ENCODE peak calls at places on chromosomes 4 and X, in four cellular contexts. B, D, Y and O are unnamed samples.

GRCh38 chr4:185256444-185256843 is 47.0 kb downstream of the SNX25 start:
- DNase-seq in B (no peak), D (no peak), Y (no peak), O (no peak)

GRCh38 chr4:176193898-176194297 is 1.5 kb downstream of the SPATA4 start:
- DNase-seq in B (no peak), D (no peak), Y (no peak), O (no peak)

GRCh38 chr4:140637836-140638235 is 69.1 kb upstream of the UCP1 start:
- DNase-seq in B (no peak), D (no peak), Y (no peak), O (no peak)

GRCh38 chr4:174005422-174005821 is 278.0 kb downstream of the FBXO8 start:
- DNase-seq in B (no peak), D (no peak), Y (no peak), O (no peak)

GRCh38 chr4:3657917-3658913 is 108.0 kb upstream of the ADRA2C start:
- DNase-seq in B (peak), D (no peak), Y (peak), O (no peak)

GRCh38 chr4:161992317-161992716 is 171.5 kb downstream of the FSTL5 start:
- DNase-seq in B (no peak), D (no peak), Y (no peak), O (no peak)

GRCh38 chr4:39975488-39976089 is 2.1 kb downstream of the PDS5A start:
- DNase-seq in B (peak), D (no peak), Y (no peak), O (no peak)

GRCh38 chrX:14676431-14676830 is 147.1 kb downstream of the GLRA2 start:
- DNase-seq in B (no peak), D (no peak), Y (no peak), O (peak)

GRCh38 chr4:155769092-155769491 is 10.3 kb downstream of the GUCY1B1 start:
- DNase-seq in B (no peak), D (no peak), Y (no peak), O (no peak)

GRCh38 chr4:10346023-10346422 is 111.2 kb downstream of the ZNF518B start:
- DNase-seq in B (no peak), D (no peak), Y (no peak), O (no peak)

GRCh38 chr4:37490391-37491347 is 195.5 kb downstream of the RELL1 start:
- DNase-seq in B (no peak), D (peak), Y (no peak), O (no peak)

GRCh38 chr4:8238515-8239053 is 31.0 kb upstream of the HTRA3 start:
- DNase-seq in B (no peak), D (no peak), Y (no peak), O (no peak)

GRCh38 chr4:12562016-12562415 is 922.1 kb downstream of the RAB28 start:
- DNase-seq in B (no peak), D (no peak), Y (no peak), O (no peak)

GRCh38 chr4:88442636-88443260 is 14.2 kb upstream of the HERC5 start:
- DNase-seq in B (no peak), D (no peak), Y (no peak), O (no peak)

GRCh38 chr4:76011018-76011670 is 3.8 kb upstream of the CXCL9 start:
- DNase-seq in B (no peak), D (no peak), Y (no peak), O (no peak)

GRCh38 chrX:118226060-118226428 is 109.4 kb upstream of the KLHL13 start:
- DNase-seq in B (no peak), D (no peak), Y (no peak), O (no peak)

GRCh38 chrX:6095469-6095868 is 133.2 kb downstream of the NLGN4X start:
- DNase-seq in B (no peak), D (no peak), Y (no peak), O (no peak)

GRCh38 chr4:104073245-104073644 is 353.5 kb upstream of the TACR3 start:
- DNase-seq in B (no peak), D (no peak), Y (no peak), O (no peak)

GRCh38 chrX:144801786-144802185 is 445.5 kb upstream of the SPANXN1 start:
- DNase-seq in B (no peak), D (no peak), Y (no peak), O (no peak)

GRCh38 chrX:109918753-109919152 is 84.2 kb upstream of the TMEM164 start:
- DNase-seq in B (no peak), D (no peak), Y (no peak), O (no peak)

GRCh38 chrX:49071877-49072711 is 1.7 kb downstream of the PRAF2 start:
- DNase-seq in B (peak), D (no peak), Y (peak), O (peak)

GRCh38 chr4:110139815-110140214 is 58.6 kb downstream of the ELOVL6 start:
- DNase-seq in B (no peak), D (no peak), Y (no peak), O (no peak)

GRCh38 chr4:143083811-143084472 is 100.8 kb upstream of the USP38 start:
- DNase-seq in B (no peak), D (no peak), Y (no peak), O (no peak)

GRCh38 chr4:149164282-149164681 is 651.4 kb downstream of the IQCM start:
- DNase-seq in B (no peak), D (no peak), Y (no peak), O (peak)

GRCh38 chr4:89836031-89836777 is 757 bp downstream of the SNCA start:
- DNase-seq in B (no peak), D (no peak), Y (no peak), O (no peak)

GRCh38 chrX:136525738-136526606 is 6.0 kb upstream of the VGLL1 start:
- DNase-seq in B (peak), D (peak), Y (peak), O (peak)

GRCh38 chrX:98067611-98068010 is 1183.9 kb downstream of the RPA4 start:
- DNase-seq in B (no peak), D (no peak), Y (no peak), O (no peak)

GRCh38 chrX:46444011-46444410 is 101.2 kb downstream of the ZNF674 start:
- DNase-seq in B (no peak), D (no peak), Y (no peak), O (peak)

GRCh38 chr4:121308328-121308663 is 72.5 kb downstream of the QRFPR start:
- DNase-seq in B (no peak), D (no peak), Y (no peak), O (no peak)

DNA sequence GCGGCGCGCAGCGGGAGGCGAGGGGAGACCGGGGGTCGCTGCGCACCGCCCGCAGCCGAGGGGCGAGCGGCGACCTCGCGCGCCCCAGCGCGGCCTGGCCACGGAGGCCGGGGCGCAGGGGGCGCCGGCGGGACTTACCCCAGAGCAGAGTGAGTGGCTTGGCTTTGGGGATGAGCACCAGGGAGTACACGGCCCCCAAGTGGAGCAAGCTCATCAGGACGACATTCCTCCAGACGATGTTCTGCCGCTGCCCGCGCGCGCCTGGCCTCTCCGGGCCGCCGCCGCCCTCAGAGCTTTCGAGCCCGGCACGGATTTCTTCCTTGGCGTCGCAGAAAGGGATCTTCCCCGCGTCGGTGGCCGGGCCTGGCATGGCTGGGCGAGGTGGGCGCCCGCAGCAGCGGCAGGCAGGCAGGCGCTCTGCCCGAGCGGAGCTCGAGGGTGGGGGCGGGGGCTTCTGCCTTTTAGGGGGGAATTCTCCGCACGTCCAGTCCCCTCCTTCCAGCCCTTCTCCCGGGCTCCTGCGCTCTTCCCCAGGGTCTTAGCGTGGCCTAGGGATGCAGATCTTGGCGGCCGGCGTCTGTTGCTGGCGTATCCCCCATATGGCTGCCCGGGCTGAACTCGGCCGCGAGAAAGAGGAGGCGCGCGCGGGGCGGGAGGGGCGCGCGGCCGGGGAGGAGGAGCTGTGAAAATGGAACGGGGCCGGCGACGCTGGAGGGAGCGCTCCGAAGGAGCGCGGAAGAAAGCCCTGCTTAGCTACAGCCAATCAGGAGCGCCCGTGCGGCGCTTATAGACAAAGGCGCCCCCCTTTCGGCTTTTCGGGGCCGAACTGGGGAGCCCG is at the start of gene SCD5:
- DNase-seq in B (peak), D (peak), Y (peak), O (peak)
- TF ChIP-seq CTCF in B (no peak), D (no peak), Y (no peak), O (no peak)

DNA sequence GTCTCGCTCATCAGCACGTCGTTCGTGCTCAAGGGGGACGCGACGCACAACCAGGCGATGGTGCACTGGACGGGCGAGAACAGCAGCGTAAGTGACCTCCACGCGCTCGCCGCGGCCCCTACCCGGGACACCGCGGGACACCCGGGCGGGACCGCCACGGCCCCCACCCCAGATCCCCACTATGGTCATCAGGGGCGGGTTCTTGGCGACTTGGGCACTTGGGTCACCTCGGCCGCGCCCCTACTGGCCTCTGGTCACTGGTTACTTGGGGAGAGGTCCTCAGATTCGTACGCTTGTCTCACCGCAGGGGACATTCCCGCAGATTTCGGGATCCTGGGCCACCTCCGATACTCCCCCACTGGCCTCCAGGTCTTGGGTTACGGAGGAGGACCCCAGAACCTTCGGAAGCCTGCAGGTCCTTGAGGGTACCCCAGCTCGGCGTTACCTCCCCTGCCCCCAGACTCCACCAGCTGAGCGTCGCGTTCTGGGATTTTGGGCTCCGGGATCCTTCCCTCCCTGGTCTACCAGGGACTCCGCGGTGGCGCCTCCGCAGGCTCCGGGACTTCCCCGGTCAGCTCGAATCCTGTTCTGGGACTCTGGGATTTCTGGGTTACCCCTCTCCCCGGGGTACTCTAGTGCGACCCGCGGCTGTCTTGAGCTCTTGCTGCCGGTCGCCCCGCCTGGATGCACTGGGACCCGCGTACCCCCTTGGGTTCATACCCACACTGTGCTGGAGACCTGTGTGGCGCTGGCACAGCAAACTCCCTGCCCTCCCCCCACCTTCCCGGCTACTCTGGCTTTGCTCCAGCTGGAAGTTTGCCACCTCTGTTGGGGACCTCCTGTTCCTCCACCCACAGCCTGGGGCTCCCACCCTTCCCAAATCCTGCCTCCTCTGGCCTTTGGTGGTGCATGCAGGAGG is 961 bp downstream of the SORCS2 start:
- DNase-seq in B (peak), D (peak), Y (no peak), O (no peak)
- TF ChIP-seq CTCF in B (no peak), D (no peak), Y (no peak), O (no peak)

GRCh38 chrX:27555514-27555913 is 34.6 kb upstream of the DCAF8L2 start:
- DNase-seq in B (no peak), D (no peak), Y (no peak), O (no peak)
- TF ChIP-seq CTCF in B (no peak), D (peak), Y (peak), O (peak)

DNA sequence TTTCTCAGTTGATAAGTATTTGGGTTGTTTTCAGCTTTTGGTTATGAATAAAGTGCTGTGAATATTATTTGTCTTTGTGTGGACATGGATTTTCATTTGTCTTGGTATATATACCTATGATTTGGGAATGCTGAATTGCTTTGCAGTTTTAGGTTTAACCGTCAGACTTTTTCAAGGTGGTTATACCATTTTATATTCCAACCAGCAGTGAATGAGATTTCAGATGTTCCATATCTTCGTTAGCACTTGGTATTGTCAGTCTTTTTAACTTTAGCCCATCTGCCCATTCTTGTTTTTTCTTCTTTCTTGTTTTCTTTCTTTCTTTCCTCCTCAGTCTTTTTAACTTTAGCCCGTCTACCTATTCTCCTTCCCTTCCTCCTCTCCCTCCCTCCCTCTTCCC is 106.0 kb downstream of the KDM6A start:
- DNase-seq in B (no peak), D (no peak), Y (no peak), O (no peak)
- TF ChIP-seq CTCF in B (no peak), D (no peak), Y (no peak), O (no peak)

DNA sequence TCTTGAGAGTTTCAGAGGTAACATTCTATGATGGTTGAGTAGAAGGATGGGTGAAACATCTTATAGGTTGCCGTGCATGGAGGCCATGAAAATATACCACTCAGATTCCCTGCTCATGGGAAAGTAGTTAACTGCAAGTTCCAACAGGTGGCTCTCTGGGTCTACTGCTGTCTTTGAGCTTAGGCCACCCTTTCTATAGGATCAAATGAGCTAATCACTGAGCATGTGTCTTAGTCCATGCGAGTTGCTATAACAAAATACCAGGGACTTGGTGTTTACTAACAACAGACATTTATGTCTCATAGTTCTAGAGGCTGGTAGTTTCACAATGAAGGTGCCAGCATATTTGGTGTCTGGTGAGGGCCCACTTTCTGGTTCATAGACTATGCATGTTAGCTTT is 144.8 kb upstream of the UNC5C start:
- DNase-seq in B (no peak), D (no peak), Y (no peak), O (no peak)
- TF ChIP-seq CTCF in B (no peak), D (no peak), Y (peak), O (no peak)